ENCODE peak calls at places on chromosomes 12 and 14, in seven cellular contexts. L is uterus, E is body of pancreas, M is lower leg skin, D is breast epithelium, F is upper lobe of left lung, R is HCT116. U is an unnamed sample.

GRCh38 chr14:64440494-64440893 is 24.8 kb upstream of the AKAP5 start:
- DNase-seq in R (no peak), L (no peak), M (peak), D (no peak), F (no peak), E (no peak), U (no peak)

GRCh38 chr14:97779140-97779539 is 982.0 kb downstream of the VRK1 start:
- DNase-seq in F (no peak), D (no peak), E (no peak), R (no peak), L (no peak), M (no peak), U (no peak)

GRCh38 chr12:3520711-3521110 is 29.7 kb downstream of the PRMT8 start:
- DNase-seq in F (no peak), E (no peak), D (no peak), M (no peak), L (no peak), R (no peak), U (no peak)

GRCh38 chr12:97140355-97140754 is 233.3 kb downstream of the NEDD1 start:
- DNase-seq in D (no peak), L (no peak), R (no peak), F (no peak), M (no peak), E (no peak), U (no peak)

GRCh38 chr14:72736791-72737559 is 156.9 kb downstream of the DPF3 start:
- DNase-seq in M (peak), D (no peak), L (no peak), R (no peak), E (no peak), F (no peak), U (no peak)

GRCh38 chr12:80041691-80042090 is 57.6 kb upstream of the OTOGL start:
- DNase-seq in E (no peak), M (no peak), F (no peak), D (no peak), R (no peak), L (no peak), U (no peak)

GRCh38 chr14:32913725-32914124 is 25.0 kb upstream of the NPAS3 start:
- DNase-seq in L (no peak), M (no peak), E (no peak), F (no peak), D (no peak), R (no peak), U (no peak)

GRCh38 chr12:143964-144649 is 69.8 kb downstream of the SLC6A12 start:
- DNase-seq in E (no peak), R (no peak), F (no peak), L (no peak), D (no peak), M (no peak), U (no peak)

GRCh38 chr14:50001146-50001998 is 108.5 kb downstream of the ARF6 start:
- DNase-seq in D (peak), E (peak), L (peak), F (peak), M (peak), R (peak), U (peak)

GRCh38 chr14:38786921-38787320 is 316.1 kb downstream of the SEC23A start:
- DNase-seq in L (no peak), M (no peak), R (no peak), E (no peak), F (no peak), D (no peak), U (no peak)

GRCh38 chr14:49755378-49755777 is 12.6 kb upstream of the KLHDC2 start:
- DNase-seq in E (no peak), R (no peak), M (no peak), F (no peak), D (no peak), L (no peak), U (no peak)

GRCh38 chr14:70655110-70655826 is 13.6 kb downstream of the TTC9 start:
- DNase-seq in R (no peak), M (no peak), L (no peak), D (no peak), E (no peak), F (peak), U (no peak)

GRCh38 chr12:6321905-6322304 is 11.4 kb downstream of the PLEKHG6 start:
- DNase-seq in L (no peak), M (no peak), E (no peak), R (no peak), F (no peak), D (peak), U (no peak)

GRCh38 chr12:4858385-4858784 is 51.3 kb upstream of the KCNA1 start:
- DNase-seq in E (peak), F (peak), D (no peak), M (peak), L (no peak), R (no peak), U (no peak)

GRCh38 chr12:104637616-104638015 is 180.9 kb downstream of the CHST11 start:
- DNase-seq in R (no peak), D (no peak), M (no peak), L (no peak), E (peak), F (peak), U (peak)

GRCh38 chr12:53380797-53381738 is 1.1 kb downstream of the SP1 start:
- DNase-seq in M (no peak), F (no peak), R (no peak), E (no peak), D (peak), L (no peak), U (no peak)

GRCh38 chr14:103256406-103256805 is 77.6 kb upstream of the EIF5 start:
- DNase-seq in E (no peak), D (peak), M (peak), R (no peak), F (no peak), L (no peak), U (no peak)

GRCh38 chr12:60489071-60489470 is 893.2 kb downstream of the SLC16A7 start:
- DNase-seq in E (no peak), R (no peak), F (no peak), D (no peak), L (no peak), M (no peak), U (no peak)

GRCh38 chr12:75438052-75438754 is 42.4 kb upstream of the GLIPR1 start:
- DNase-seq in R (no peak), D (no peak), E (no peak), L (no peak), M (no peak), F (no peak), U (no peak)

GRCh38 chr12:121232977-121233627 is 23.2 kb downstream of the P2RX4 start:
- DNase-seq in M (no peak), F (no peak), D (no peak), E (no peak), L (no peak), R (no peak), U (no peak)
- TF ChIP-seq CTCF in M (no peak), F (no peak), D (no peak), E (no peak), L (no peak), R (peak), U (no peak)

GRCh38 chr12:132651444-132652100 is 33.0 kb downstream of the P2RX2 start:
- DNase-seq in E (no peak), L (no peak), D (no peak), M (no peak), R (no peak), F (no peak), U (no peak)

GRCh38 chr12:132646850-132647249 is 28.3 kb downstream of the P2RX2 start:
- DNase-seq in D (no peak), R (no peak), F (no peak), M (no peak), L (no peak), E (no peak), U (no peak)

GRCh38 chr12:132648616-132649225 is 30.1 kb downstream of the P2RX2 start:
- DNase-seq in L (no peak), R (no peak), M (no peak), E (no peak), F (no peak), D (no peak), U (no peak)

GRCh38 chr12:132649226-132649945 is 30.8 kb downstream of the P2RX2 start:
- DNase-seq in R (no peak), M (no peak), L (no peak), E (no peak), F (no peak), D (no peak), U (no peak)

DNA sequence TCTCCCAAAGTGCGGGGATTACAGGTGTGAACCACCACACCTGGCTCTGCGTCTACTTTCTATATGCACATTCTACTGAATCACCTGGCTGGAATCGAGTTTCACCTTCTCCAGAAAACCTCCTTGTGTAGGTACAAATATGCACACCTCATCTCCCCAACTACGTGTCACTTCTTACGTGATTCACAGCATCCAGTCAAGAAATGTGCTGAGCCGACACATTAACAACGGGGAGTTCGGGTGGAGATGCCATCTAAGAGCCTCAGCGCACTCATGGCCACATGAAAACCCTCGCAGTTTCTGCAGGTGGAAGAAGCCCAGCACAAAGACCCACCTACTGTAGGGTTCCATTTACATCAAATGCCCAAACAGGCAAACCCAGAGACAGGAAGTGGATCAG is 29.3 kb downstream of the P2RX2 start:
- DNase-seq in D (no peak), E (no peak), L (no peak), R (no peak), F (no peak), M (no peak), U (no peak)
- H3K4me3 ChIP-seq in D (no peak), E (no peak), L (no peak), R (no peak), F (no peak), M (no peak), U (no peak)

GRCh38 chr12:109552971-109553370 is 20.3 kb downstream of the MMAB start:
- DNase-seq in D (no peak), M (no peak), R (no peak), F (no peak), L (no peak), E (no peak), U (no peak)

GRCh38 chr12:109555431-109556315 is 17.6 kb downstream of the MMAB start:
- DNase-seq in F (no peak), R (no peak), M (no peak), D (no peak), E (no peak), L (no peak), U (no peak)

GRCh38 chr12:109553471-109553870 is 19.8 kb downstream of the MMAB start:
- DNase-seq in M (no peak), F (no peak), D (no peak), R (no peak), L (no peak), E (no peak), U (no peak)

GRCh38 chr12:109554761-109555160 is 18.5 kb downstream of the MMAB start:
- DNase-seq in D (no peak), R (no peak), M (no peak), E (no peak), L (no peak), F (no peak), U (no peak)

GRCh38 chr12:109553929-109554500 is 19.3 kb downstream of the MMAB start:
- DNase-seq in L (no peak), D (no peak), R (no peak), E (no peak), F (no peak), M (no peak), U (no peak)
- TF ChIP-seq POLR2A in L (no peak), D (no peak), R (no peak), E (no peak), F (no peak), M (no peak), U (no peak)

GRCh38 chr12:10191865-10192264 is 13.0 kb downstream of the TMEM52B start:
- DNase-seq in D (peak), R (no peak), E (no peak), M (no peak), F (no peak), L (no peak), U (no peak)
- TF ChIP-seq CTCF in D (no peak), R (no peak), E (no peak), M (no peak), F (no peak), L (no peak), U (no peak)

DNA sequence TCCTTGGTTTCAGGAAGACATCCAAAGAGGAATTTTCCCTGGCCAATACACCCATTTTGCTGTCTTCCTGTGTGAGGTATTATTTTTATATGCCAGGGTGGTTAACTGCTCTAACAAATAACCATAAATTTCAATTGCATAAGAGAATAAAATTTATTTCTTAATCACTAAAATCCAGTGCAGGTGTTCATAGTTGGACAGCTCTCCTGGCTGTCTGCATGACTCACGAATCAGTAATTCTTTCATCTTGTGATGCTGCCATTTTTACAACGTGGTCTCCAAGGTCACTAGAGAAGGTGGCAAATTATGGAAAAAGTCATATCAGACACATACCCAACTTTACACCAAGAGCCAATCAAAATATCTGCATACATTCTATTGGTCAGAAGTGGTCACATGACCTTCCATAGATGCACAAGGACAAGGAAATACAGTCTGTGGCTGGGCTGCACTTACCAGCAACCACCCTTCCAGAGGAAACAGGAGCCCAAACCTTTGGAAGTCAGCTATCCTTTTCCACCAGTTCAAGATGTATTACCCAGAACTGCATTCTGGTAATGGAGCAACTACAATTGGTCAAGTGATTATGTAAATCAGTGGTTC is 193.5 kb upstream of the PLEKHG7 start:
- DNase-seq in M (no peak), L (no peak), R (no peak), F (no peak), E (no peak), D (no peak), U (no peak)
- H3K4me3 ChIP-seq in M (no peak), L (no peak), R (no peak), F (no peak), E (no peak), D (no peak), U (no peak)

U was measured in heart left ventricle.